ENCODE peak calls at places on chromosomes 3 and 15, in four cellular contexts. S is foreskin fibroblast; F is CD8-positive, alpha-beta memory T cell; V is mucosa of gallbladder. X is an unnamed sample.

GRCh38 chr3:165669502-165669901 is 167.7 kb downstream of the BCHE start:
- DNase-seq in S (no peak), F (no peak), V (no peak), X (no peak)

GRCh38 chr3:156533205-156533604 is 21.7 kb downstream of the SSR3 start:
- DNase-seq in S (no peak), F (no peak), V (no peak), X (no peak)

GRCh38 chr3:112579697-112580096 is 17.9 kb downstream of the SLC35A5 start:
- DNase-seq in S (no peak), F (no peak), V (no peak), X (peak)

GRCh38 chr3:53196575-53197407 is 35.8 kb downstream of the PRKCD start:
- DNase-seq in S (no peak), F (peak), V (peak), X (no peak)

GRCh38 chr3:197874064-197874463 is 75.9 kb upstream of the RPL35A start:
- DNase-seq in S (no peak), F (no peak), V (no peak), X (no peak)

GRCh38 chr15:50206020-50206419 is 24.0 kb downstream of the SLC27A2 start:
- DNase-seq in S (no peak), F (no peak), V (no peak), X (no peak)

GRCh38 chr15:78171864-78172472 is 22.8 kb downstream of the IDH3A start:
- DNase-seq in S (no peak), F (no peak), V (no peak), X (no peak)

GRCh38 chr15:101490922-101491738 is 1.6 kb upstream of the PCSK6 start:
- DNase-seq in S (no peak), F (no peak), V (no peak), X (no peak)

GRCh38 chr15:70088427-70088826 is 9.3 kb downstream of the TLE3 start:
- DNase-seq in S (no peak), F (no peak), V (no peak), X (no peak)

GRCh38 chr15:48373855-48374421 is 42.7 kb downstream of the DUT start:
- DNase-seq in S (no peak), F (no peak), V (no peak), X (peak)